ENCODE peak calls at places on chromosome 21, in nine cellular contexts. S, Y, P, E, F, N, A, K and H are unnamed samples.

GRCh38 chr21:15001113-15001512 is 63.7 kb downstream of the NRIP1 start:
- DNase-seq in Y (no peak), E (no peak), P (no peak), N (no peak), K (no peak), F (no peak), S (no peak), A (no peak), H (no peak)

GRCh38 chr21:19402870-19403269 is 999.3 kb upstream of the TMPRSS15 start:
- DNase-seq in N (no peak), E (no peak), K (no peak), A (no peak), S (no peak), P (no peak), Y (no peak), F (no peak), H (no peak)

GRCh38 chr21:30984897-30985296 is 53.4 kb downstream of the KRTAP19-8 start:
- DNase-seq in F (no peak), Y (no peak), N (no peak), K (no peak), P (no peak), A (no peak), S (no peak), E (no peak), H (no peak)

GRCh38 chr21:40841524-40842196 is 5.3 kb downstream of the DSCAM start:
- DNase-seq in Y (peak), F (peak), N (no peak), A (peak), S (peak), E (peak), P (peak), K (peak), H (no peak)

GRCh38 chr21:34642211-34643075 is 26.4 kb upstream of the CLIC6 start:
- DNase-seq in P (no peak), Y (no peak), K (no peak), E (no peak), S (no peak), N (peak), A (peak), F (peak), H (no peak)

GRCh38 chr21:15249285-15249993 is 184.6 kb upstream of the NRIP1 start:
- DNase-seq in A (peak), F (no peak), K (no peak), E (no peak), P (no peak), N (no peak), S (no peak), Y (no peak), H (no peak)

GRCh38 chr21:34179204-34179935 is 106.0 kb downstream of the MRPS6 start:
- DNase-seq in A (no peak), E (no peak), K (no peak), S (no peak), Y (no peak), F (no peak), N (no peak), P (no peak), H (peak)

GRCh38 chr21:18275740-18276139 is 31.1 kb downstream of the CHODL start:
- DNase-seq in E (no peak), N (no peak), K (no peak), S (no peak), P (no peak), Y (no peak), F (no peak), A (no peak), H (no peak)

GRCh38 chr21:17370263-17370662 is 142.6 kb upstream of the CXADR start:
- DNase-seq in F (no peak), N (no peak), S (no peak), E (no peak), P (no peak), K (no peak), Y (peak), A (no peak), H (no peak)

GRCh38 chr21:35615325-35615724 is 445.0 kb downstream of the SETD4 start:
- DNase-seq in S (no peak), N (no peak), K (no peak), P (no peak), A (no peak), Y (no peak), F (peak), E (no peak), H (no peak)

GRCh38 chr21:37734846-37735245 is 181.4 kb downstream of the KCNJ6 start:
- DNase-seq in N (no peak), E (no peak), F (no peak), A (no peak), S (no peak), P (no peak), Y (no peak), K (no peak), H (no peak)
- H3K4me3 ChIP-seq in N (no peak), E (no peak), F (no peak), A (no peak), S (no peak), P (no peak), Y (no peak), K (no peak), H (no peak)

GRCh38 chr21:32976791-32977190 is 48.9 kb upstream of the OLIG2 start:
- DNase-seq in A (no peak), K (no peak), S (no peak), Y (no peak), P (no peak), E (no peak), F (no peak), N (no peak), H (no peak)

GRCh38 chr21:32978346-32979270 is 47.1 kb upstream of the OLIG2 start:
- DNase-seq in A (no peak), S (no peak), K (peak), Y (no peak), N (no peak), E (peak), F (no peak), P (no peak), H (no peak)

GRCh38 chr21:32981096-32981495 is 44.6 kb upstream of the OLIG2 start:
- DNase-seq in K (no peak), S (no peak), F (no peak), A (no peak), P (no peak), N (no peak), E (no peak), Y (no peak), H (no peak)

GRCh38 chr21:32977216-32977615 is 48.5 kb upstream of the OLIG2 start:
- DNase-seq in A (no peak), Y (no peak), K (peak), F (no peak), N (no peak), S (no peak), P (no peak), E (no peak), H (no peak)

DNA sequence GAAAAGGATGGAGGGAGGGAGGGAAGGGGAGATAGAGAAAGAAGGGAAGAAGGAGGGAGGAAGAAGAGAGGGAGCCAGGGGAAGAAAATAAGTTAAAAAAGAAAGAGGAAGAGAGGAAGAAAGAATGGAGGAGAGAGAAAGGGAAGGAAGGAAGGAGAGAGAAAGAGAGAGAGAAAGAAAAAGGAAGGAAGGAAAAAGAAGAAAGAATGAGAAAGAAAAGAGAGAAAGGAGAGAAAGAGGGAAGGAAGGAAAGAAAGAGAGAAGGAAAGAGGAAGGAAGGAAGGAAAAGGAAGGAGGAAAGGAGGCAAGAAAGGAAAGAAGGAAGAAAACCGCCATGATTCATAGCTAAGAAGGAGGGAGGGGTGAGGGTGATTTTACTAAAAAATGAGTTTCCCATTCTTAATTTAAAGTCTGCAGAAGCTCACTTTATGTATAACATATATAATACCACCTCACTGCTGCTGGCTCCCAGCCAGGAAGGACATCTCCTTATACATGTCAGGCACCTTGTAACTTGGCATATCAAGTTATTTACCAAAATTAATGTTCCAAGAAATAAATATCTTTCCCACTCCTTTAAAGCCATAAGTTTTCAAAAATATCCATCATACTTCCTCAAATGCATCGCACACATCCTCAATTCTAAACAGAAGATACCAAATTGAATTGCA is 46.0 kb upstream of the OLIG2 start:
- DNase-seq in A (no peak), F (no peak), S (no peak), P (no peak), N (no peak), E (no peak), Y (no peak), K (peak), H (no peak)
- H3K4me3 ChIP-seq in A (no peak), F (no peak), S (no peak), P (no peak), N (no peak), E (no peak), Y (no peak), K (no peak), H (no peak)

GRCh38 chr21:25638634-25639166 is 358 bp upstream of the JAM2 start:
- DNase-seq in K (no peak), F (no peak), S (peak), P (no peak), E (no peak), Y (no peak), N (no peak), A (peak), H (no peak)

GRCh38 chr21:25637846-25638245 is 1.2 kb upstream of the JAM2 start:
- DNase-seq in Y (no peak), P (no peak), F (no peak), N (no peak), E (no peak), A (no peak), S (no peak), K (no peak), H (no peak)

GRCh38 chr21:25640671-25641292 is 1.7 kb downstream of the JAM2 start:
- DNase-seq in F (no peak), A (no peak), P (no peak), E (no peak), Y (no peak), N (no peak), S (no peak), K (no peak), H (no peak)

GRCh38 chr21:25639922-25640670 is 1.0 kb downstream of the JAM2 start:
- DNase-seq in E (peak), A (peak), F (no peak), P (peak), K (peak), Y (no peak), S (peak), N (no peak), H (peak)

DNA sequence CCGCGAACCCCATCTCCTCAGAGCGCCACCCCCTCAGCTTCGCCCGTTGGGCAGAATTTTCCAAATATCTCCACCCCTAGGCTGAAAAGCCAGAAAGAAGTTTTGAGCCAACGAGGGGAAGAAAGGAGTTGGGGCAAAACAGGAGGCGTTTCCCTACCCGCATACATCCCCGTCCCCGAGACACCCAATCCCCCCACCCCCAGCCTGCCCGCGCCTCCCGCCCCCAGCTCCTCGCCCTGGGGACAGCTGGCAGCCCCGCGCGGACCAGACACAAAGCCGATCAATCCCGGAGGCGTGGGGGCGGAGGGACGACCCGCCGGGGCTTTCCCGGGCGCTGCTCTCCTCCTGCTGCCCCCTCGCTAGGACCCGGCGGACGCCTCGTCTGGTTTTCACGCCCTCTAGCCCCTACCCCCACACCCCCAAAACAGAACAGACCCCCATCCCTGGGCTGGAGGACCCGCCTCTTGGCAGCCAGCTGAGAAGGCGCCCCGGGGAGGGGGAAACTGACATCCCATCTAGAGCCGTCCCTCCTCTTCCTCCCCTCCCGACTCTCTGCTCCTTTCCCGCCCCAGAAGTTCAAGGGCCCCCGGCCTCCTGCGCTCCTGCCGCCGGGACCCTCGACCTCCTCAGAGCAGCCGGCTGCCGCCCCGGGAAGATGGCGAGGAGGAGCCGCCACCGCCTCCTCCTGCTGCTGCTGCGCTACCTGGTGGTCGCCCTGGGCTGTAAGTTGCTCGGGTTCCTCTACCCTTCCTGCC is at the start of gene JAM2:
- DNase-seq in K (peak), Y (no peak), E (peak), S (peak), A (peak), P (peak), N (no peak), F (no peak), H (peak)
- H3K4me3 ChIP-seq in K (peak), Y (peak), E (peak), S (peak), A (peak), P (peak), N (peak), F (no peak), H (peak)

DNA sequence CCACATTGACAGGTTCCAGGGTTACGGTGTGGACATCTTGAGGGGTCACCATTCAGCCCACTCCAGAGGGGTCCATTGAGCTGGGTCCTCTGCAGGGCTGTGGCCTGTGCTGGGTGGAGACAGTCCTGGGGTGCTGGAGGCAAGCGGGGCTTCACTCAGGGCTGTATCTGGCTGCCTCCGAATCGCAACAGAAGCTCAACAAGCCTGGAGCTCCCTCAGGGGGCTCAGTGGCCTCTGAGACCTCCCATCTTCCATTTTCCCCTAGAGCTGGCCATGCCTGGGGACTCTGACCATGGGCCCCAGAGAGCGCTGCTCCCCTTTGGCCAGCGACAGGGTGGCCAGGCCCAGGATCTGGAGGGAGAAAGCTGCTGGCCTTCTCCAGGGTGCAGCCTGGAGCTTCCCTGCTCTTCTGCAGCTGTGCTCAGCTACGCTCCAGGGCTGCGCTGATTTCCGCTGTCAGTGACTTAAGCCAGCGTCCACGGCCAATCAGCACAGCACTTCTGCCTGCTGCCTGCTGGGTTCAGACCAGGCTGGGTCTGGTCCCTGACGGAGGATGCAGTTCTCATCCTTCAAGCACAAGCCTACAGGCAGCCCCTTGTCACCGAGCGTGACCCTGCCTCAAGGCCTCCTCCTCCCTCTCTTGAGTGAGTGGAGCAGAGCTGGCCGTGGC is 44.9 kb upstream of the ADARB1 start:
- DNase-seq in P (peak), F (no peak), N (no peak), Y (no peak), E (peak), S (no peak), K (peak), A (peak), H (no peak)
- H3K4me3 ChIP-seq in P (no peak), F (no peak), N (no peak), Y (no peak), E (peak), S (no peak), K (no peak), A (no peak), H (no peak)

DNA sequence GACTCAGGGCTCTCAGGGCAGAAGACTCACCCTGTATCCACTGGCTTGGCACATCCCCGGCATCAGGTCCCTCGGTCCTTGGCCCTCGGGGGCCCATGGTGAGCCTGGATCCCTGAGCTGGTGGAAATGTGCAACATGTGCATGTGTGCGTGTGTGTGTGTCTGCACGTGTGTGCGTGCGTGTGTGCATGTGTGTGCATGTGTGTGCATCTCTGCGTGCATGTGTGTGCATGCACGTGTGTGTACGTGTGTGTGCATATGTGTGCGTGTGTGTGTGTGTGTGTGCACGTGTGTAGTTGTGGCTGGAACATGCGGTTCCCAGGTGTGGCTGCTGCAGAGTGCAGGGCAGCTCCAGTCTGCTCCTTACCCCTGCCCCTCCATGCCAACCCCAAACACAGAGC is 51.3 kb downstream of the UMODL1 start:
- DNase-seq in P (no peak), F (no peak), N (no peak), A (no peak), S (no peak), Y (no peak), E (no peak), K (no peak), H (no peak)
- H3K4me3 ChIP-seq in P (no peak), F (no peak), N (no peak), A (no peak), S (peak), Y (no peak), E (no peak), K (no peak), H (no peak)

DNA sequence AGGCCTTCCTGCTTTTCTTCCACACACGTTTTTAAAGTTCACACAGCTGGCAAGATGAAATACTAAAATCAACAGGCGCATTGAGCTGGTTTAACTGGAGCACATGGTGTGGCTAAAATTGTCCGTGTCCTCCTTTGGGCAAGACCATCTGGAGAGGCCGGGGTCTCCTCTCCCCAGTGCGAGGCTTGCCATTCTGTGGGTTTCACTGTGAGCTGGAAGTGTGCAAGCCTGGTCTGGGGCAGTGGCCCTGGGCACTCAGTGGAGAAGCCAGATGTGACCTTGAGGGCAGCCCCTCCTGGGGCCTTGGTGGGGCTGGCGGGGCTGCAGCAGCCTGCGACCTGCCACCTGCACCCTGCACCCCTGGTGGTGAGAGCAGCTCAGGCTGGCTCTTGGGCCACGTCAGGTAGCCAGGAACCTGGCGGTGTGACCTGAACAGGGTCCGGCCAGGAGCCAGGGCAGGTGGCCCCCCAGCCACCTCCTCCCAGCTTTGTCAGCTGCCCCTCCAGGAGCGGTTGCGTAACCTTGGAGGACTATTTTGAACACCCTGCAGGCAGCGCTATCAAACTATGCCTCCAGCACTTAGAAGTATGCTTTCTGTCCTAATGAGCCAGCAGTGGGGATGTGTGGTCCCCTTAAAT is 52.4 kb downstream of the SLC37A1 start:
- DNase-seq in F (no peak), P (peak), K (no peak), E (no peak), Y (peak), A (no peak), S (no peak), N (no peak), H (no peak)
- H3K4me3 ChIP-seq in F (no peak), P (no peak), K (no peak), E (no peak), Y (no peak), A (no peak), S (no peak), N (no peak), H (no peak)

GRCh38 chr21:39281207-39281606 is 32.2 kb downstream of the BRWD1 start:
- DNase-seq in N (no peak), S (no peak), F (no peak), E (no peak), P (no peak), Y (no peak), K (no peak), A (no peak), H (no peak)

GRCh38 chr21:39282911-39283310 is 30.5 kb downstream of the BRWD1 start:
- DNase-seq in F (no peak), E (no peak), K (no peak), Y (no peak), N (no peak), P (no peak), S (no peak), A (no peak), H (no peak)

GRCh38 chr21:39281853-39282252 is 31.6 kb downstream of the BRWD1 start:
- DNase-seq in K (no peak), A (no peak), N (no peak), P (no peak), E (no peak), Y (no peak), S (no peak), F (no peak), H (no peak)
- H3K4me3 ChIP-seq in K (no peak), A (no peak), N (no peak), P (no peak), E (no peak), Y (no peak), S (no peak), F (no peak), H (no peak)

GRCh38 chr21:45075606-45076244 is 1.3 kb downstream of the ADARB1 start:
- DNase-seq in A (peak), E (no peak), N (no peak), K (no peak), F (no peak), Y (no peak), S (no peak), P (no peak), H (no peak)

GRCh38 chr21:45074818-45075605 is 632 bp downstream of the ADARB1 start:
- DNase-seq in K (no peak), A (peak), S (peak), F (peak), E (peak), P (no peak), Y (peak), N (no peak), H (peak)

GRCh38 chr21:45074048-45074817 is at the start of gene ADARB1:
- DNase-seq in K (no peak), E (peak), N (no peak), P (peak), A (peak), Y (peak), F (peak), S (peak), H (peak)

GRCh38 chr21:45078371-45078770 is 4.0 kb downstream of the ADARB1 start:
- DNase-seq in S (no peak), A (no peak), K (no peak), F (no peak), E (no peak), Y (no peak), N (no peak), P (no peak), H (no peak)

GRCh38 chr21:45076245-45076661 is 1.9 kb downstream of the ADARB1 start:
- DNase-seq in K (no peak), N (no peak), E (peak), Y (peak), S (no peak), P (no peak), A (peak), F (peak), H (no peak)
- H3K4me3 ChIP-seq in K (peak), N (peak), E (peak), Y (peak), S (no peak), P (no peak), A (no peak), F (no peak), H (no peak)